ENCODE peak calls at places on chromosomes 1 and 21, in ten cellular contexts. D, P, G, B, V, Z, A, S, U and K are unnamed samples.
A peak's percentile ranks its signal among the peaks of the same experiment; 100 is the strongest.

GRCh38 chr21:31730687-31731111 is 1.2 kb downstream of the SCAF4 start:
- DNase-seq in D (no peak), P (no peak), G (peak; percentile 21), B (peak; percentile 30), V (no peak), Z (no peak), A (no peak), S (no peak), U (no peak), K (no peak)

GRCh38 chr1:9099555-9099954 is 29.3 kb downstream of the GPR157 start:
- DNase-seq in D (no peak), P (no peak), G (no peak), B (no peak), V (no peak), Z (no peak), A (no peak), S (no peak), U (no peak), K (no peak)

GRCh38 chr1:176605151-176605550 is 142.2 kb downstream of the PAPPA2 start:
- DNase-seq in D (no peak), P (no peak), G (no peak), B (no peak), V (no peak), Z (no peak), A (no peak), S (no peak), U (no peak), K (no peak)

GRCh38 chr21:35198004-35198403 is 148.9 kb upstream of the RUNX1 start:
- DNase-seq in D (no peak), P (no peak), G (peak; percentile 63), B (no peak), V (peak; percentile 21), Z (no peak), A (no peak), S (no peak), U (no peak), K (no peak)

GRCh38 chr1:63817152-63817667 is 43.4 kb downstream of the ROR1 start:
- DNase-seq in D (no peak), P (no peak), G (peak; percentile 33), B (no peak), V (no peak), Z (no peak), A (no peak), S (no peak), U (peak; percentile 39), K (no peak)

GRCh38 chr1:29708818-29709710 is 472.7 kb downstream of the PTPRU start:
- DNase-seq in D (no peak), P (no peak), G (peak; percentile 82), B (no peak), V (no peak), Z (no peak), A (no peak), S (peak; percentile 34), U (no peak), K (no peak)

GRCh38 chr1:115877511-115877910 is 36.6 kb upstream of the NHLH2 start:
- DNase-seq in D (no peak), P (no peak), G (no peak), B (no peak), V (peak; percentile 49), Z (no peak), A (no peak), S (no peak), U (no peak), K (no peak)

GRCh38 chr1:49627781-49628180 is 396.0 kb downstream of the AGBL4 start:
- DNase-seq in D (no peak), P (no peak), G (no peak), B (no peak), V (no peak), Z (no peak), A (no peak), S (no peak), U (no peak), K (no peak)

GRCh38 chr1:47226121-47226977 is 5.7 kb downstream of the TAL1 start:
- DNase-seq in D (no peak), P (no peak), G (no peak), B (no peak), V (no peak), Z (no peak), A (no peak), S (peak; percentile 36), U (no peak), K (no peak)
- TF ChIP-seq POLR2A in D (no peak), P (no peak), G (no peak), B (no peak), V (no peak), Z (no peak), A (no peak), S (no peak), U (no peak), K (no peak)

DNA sequence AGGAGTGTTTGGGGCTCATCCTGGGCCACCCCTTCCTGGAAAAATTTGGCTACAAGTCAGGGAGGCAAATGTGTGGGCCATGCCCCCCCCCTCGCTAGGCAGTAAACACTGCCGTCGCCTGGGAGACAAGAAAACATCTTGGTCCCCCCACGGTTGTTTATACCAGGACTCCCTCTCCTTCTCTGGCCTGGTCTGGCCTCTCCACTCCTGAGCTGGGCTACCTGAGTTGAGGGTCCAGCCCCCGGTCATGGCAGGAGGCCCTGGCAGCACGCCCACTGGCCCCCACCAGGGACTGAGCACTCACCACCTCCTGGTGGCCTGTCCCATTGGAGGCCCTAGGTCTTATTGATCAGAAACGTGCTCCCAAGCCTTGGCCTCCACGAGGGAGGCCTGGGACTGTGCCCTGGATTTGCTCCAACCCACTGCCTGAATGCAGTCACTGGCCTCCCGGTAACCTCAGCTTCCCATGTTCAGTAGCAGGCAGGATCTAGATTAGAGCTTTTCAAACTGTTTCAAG is 15.8 kb downstream of the KCNQ4 start:
- DNase-seq in D (peak; percentile 67), P (peak; percentile 88), G (no peak), B (peak; percentile 35), V (no peak), Z (no peak), A (no peak), S (no peak), U (peak; percentile 77), K (peak; percentile 40)
- TF ChIP-seq POLR2A in D (no peak), P (no peak), G (no peak), B (no peak), V (no peak), Z (no peak), A (no peak), S (no peak), U (no peak), K (no peak)

DNA sequence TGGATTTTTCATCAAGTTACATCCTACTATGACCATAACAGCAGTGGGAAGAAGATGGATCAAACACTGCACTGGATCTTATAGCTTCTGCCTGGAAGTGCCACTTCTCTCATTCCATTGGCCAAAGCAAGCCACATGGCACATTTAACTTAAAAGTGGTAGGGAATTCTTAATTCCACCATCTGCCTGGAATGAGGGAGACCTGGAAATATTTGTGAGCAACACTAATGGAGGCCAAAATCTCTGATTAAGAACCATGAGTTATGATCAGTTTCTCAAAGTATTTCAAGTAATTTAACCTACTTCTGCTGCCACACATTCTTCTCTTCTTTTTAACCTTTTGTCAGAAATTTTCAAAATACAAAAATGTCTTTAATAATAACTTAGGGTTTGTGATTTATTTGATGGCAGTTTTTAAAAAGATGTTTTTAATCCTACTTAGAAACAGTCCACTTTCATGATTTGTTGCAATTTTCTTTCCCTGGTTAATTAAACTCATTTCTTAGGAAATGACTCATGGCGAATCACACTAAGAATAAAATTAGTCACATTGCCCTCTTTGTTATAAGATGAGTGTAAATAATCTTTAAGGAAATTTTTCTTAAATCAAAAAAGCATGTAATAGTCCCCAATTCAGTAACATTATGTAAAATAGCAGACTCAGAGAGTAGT is 154.1 kb upstream of the C1orf87 start:
- DNase-seq in D (no peak), P (no peak), G (no peak), B (no peak), V (no peak), Z (no peak), A (no peak), S (no peak), U (no peak), K (no peak)
- TF ChIP-seq POLR2A in D (no peak), P (no peak), G (no peak), B (no peak), V (no peak), Z (no peak), A (no peak), S (no peak), U (no peak), K (no peak)

DNA sequence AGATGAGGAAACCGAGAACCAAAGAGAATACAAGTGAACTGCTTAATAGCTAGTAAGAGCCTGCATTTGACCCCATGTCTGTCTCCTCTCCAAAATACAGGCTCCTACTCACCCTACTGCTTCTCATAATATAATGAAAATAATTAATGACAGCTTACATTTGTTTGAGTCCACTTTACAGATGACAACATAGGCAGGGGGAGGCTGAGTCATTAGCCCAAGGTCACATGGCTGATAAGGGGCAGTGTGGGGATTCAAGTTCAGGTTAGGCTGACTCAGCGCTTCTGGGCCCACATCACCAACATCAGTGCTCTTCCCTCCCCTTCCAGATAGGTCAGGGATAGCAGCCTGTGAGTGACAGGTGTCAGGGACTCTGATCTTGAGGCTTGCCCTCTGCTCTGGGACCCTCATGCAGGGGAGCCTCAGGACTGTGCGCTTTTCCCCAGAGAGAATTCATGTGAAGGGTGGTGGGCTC is 16.2 kb downstream of the AZIN2 start:
- DNase-seq in D (no peak), P (no peak), G (no peak), B (no peak), V (no peak), Z (no peak), A (no peak), S (no peak), U (no peak), K (no peak)
- TF ChIP-seq POLR2A in D (no peak), P (no peak), G (no peak), B (no peak), V (no peak), Z (no peak), A (no peak), S (no peak), U (no peak), K (no peak)

GRCh38 chr1:47317841-47318240 is 3.9 kb upstream of the STIL start:
- DNase-seq in D (no peak), P (no peak), G (no peak), B (no peak), V (no peak), Z (no peak), A (no peak), S (no peak), U (no peak), K (no peak)

GRCh38 chr1:47309427-47309826 is 4.5 kb downstream of the STIL start:
- DNase-seq in D (no peak), P (no peak), G (no peak), B (no peak), V (no peak), Z (no peak), A (no peak), S (no peak), U (no peak), K (no peak)

GRCh38 chr1:47313915-47314664 is at the start of gene STIL:
- DNase-seq in D (peak; percentile 98), P (peak; percentile 99), G (peak; percentile 99), B (peak; percentile 99), V (peak; percentile 98), Z (peak; percentile 86), A (peak; percentile 96), S (peak; percentile 99), U (peak; percentile 99), K (peak; percentile 98)
- TF ChIP-seq POLR2A in D (no peak), P (no peak), G (peak; percentile 39), B (peak; percentile 77), V (peak; percentile 8), Z (peak; percentile 88), A (no peak), S (peak; percentile 77), U (peak; percentile 38), K (peak; percentile 52)